ENCODE peak calls at places on chromosomes 1 and 21, in five cellular contexts. V is left lung; F is lower lobe of right lung; B is amygdala; T is stimulated activated CD4-positive, alpha-beta T cell treated with anti-CD3 and anti-CD28 coated beads, Interleukin-15, amount 100 ng/mL, for 48 hours. E is an unnamed sample.

GRCh38 chr1:236438614-236439013 is 44.5 kb downstream of the EDARADD start:
- DNase-seq in V (no peak), F (no peak), B (no peak), T (no peak), E (no peak)

GRCh38 chr21:41008971-41009370 is 159.0 kb upstream of the BACE2 start:
- DNase-seq in V (no peak), F (no peak), B (no peak), T (no peak), E (no peak)

GRCh38 chr1:59498640-59499039 is 201.7 kb downstream of the FGGY start:
- DNase-seq in V (no peak), F (no peak), B (no peak), T (no peak), E (no peak)

GRCh38 chr1:183315987-183316758 is 102.0 kb downstream of the NMNAT2 start:
- DNase-seq in V (no peak), F (no peak), B (no peak), T (no peak), E (no peak)

GRCh38 chr1:121519042-121519755 is 334.4 kb downstream of the SRGAP2C start:
- DNase-seq in V (peak; percentile 71), F (peak; percentile 68), B (peak; percentile 66), T (peak; percentile 84), E (peak; percentile 81)

GRCh38 chr1:1420654-1421134 is 382 bp downstream of the ANKRD65 start:
- DNase-seq in V (no peak), F (peak; percentile 46), B (no peak), T (no peak), E (no peak)

GRCh38 chr1:62175568-62176179 is 19.0 kb upstream of the L1TD1 start:
- DNase-seq in V (no peak), F (no peak), B (peak; percentile 19), T (no peak), E (peak; percentile 20)

GRCh38 chr1:181423301-181423918 is 59.9 kb upstream of the CACNA1E start:
- DNase-seq in V (no peak), F (no peak), B (peak; percentile 71), T (no peak), E (no peak)

GRCh38 chr1:109296782-109297181 is 10.0 kb downstream of the MYBPHL start:
- DNase-seq in V (no peak), F (no peak), B (no peak), T (no peak), E (no peak)

GRCh38 chr1:171911506-171911905 is 70.2 kb downstream of the DNM3 start:
- DNase-seq in V (no peak), F (no peak), B (no peak), T (no peak), E (no peak)

GRCh38 chr1:183687546-183688279 is 34.6 kb upstream of the APOBEC4 start:
- DNase-seq in V (no peak), F (no peak), B (no peak), T (no peak), E (no peak)

GRCh38 chr1:247293047-247293446 is 37.2 kb downstream of the VN1R5 start:
- DNase-seq in V (no peak), F (no peak), B (no peak), T (no peak), E (no peak)

GRCh38 chr1:82492168-82492567 is 691.4 kb downstream of the ADGRL2 start:
- DNase-seq in V (no peak), F (no peak), B (no peak), T (no peak), E (no peak)

GRCh38 chr21:42439284-42440186 is 35.8 kb downstream of the UBASH3A start:
- DNase-seq in V (no peak), F (no peak), B (no peak), T (no peak), E (no peak)

GRCh38 chr1:14467112-14467511 is 131.4 kb upstream of the KAZN start:
- DNase-seq in V (no peak), F (no peak), B (no peak), T (no peak), E (no peak)

GRCh38 chr1:19623523-19623922 is 20.6 kb upstream of the NBL1 start:
- DNase-seq in V (no peak), F (no peak), B (no peak), T (no peak), E (no peak)

GRCh38 chr1:72284398-72285073 is 2.2 kb upstream of the NEGR1 start:
- DNase-seq in V (peak; percentile 47), F (peak; percentile 53), B (peak; percentile 75), T (peak; percentile 36), E (peak; percentile 64)

GRCh38 chr1:196407358-196408041 is 200.7 kb downstream of the KCNT2 start:
- DNase-seq in V (no peak), F (no peak), B (no peak), T (no peak), E (no peak)

GRCh38 chr1:30670195-30671060 is 53.0 kb downstream of the MATN1 start:
- DNase-seq in V (no peak), F (no peak), B (no peak), T (no peak), E (peak; percentile 29)

GRCh38 chr21:14271053-14271452 is 55.1 kb downstream of the RBM11 start:
- DNase-seq in V (no peak), F (no peak), B (no peak), T (no peak), E (no peak)